ENCODE peak calls at places on chromosomes 7 and 10, in four cellular contexts. K, N, J and T are unnamed samples.

GRCh38 chr7:131219277-131220041 is 108.2 kb upstream of the MKLN1 start:
- DNase-seq in K (no peak), N (no peak), J (no peak), T (no peak)

GRCh38 chr7:23347682-23348180 is 48.6 kb downstream of the MALSU1 start:
- DNase-seq in K (peak), N (no peak), J (peak), T (peak)

GRCh38 chr10:29596826-29597225 is 37.9 kb downstream of the SVIL start:
- DNase-seq in K (no peak), N (no peak), J (no peak), T (no peak)

GRCh38 chr7:81887098-81887497 is 117.3 kb upstream of the HGF start:
- DNase-seq in K (no peak), N (no peak), J (no peak), T (no peak)

GRCh38 chr10:96402417-96403305 is 43.9 kb upstream of the OPALIN start:
- DNase-seq in K (no peak), N (no peak), J (no peak), T (no peak)

GRCh38 chr10:98323221-98324164 is 55.5 kb upstream of the LOXL4 start:
- DNase-seq in K (no peak), N (peak), J (no peak), T (peak)

GRCh38 chr7:155071916-155072315 is 1.8 kb downstream of the HTR5A start:
- DNase-seq in K (no peak), N (no peak), J (no peak), T (no peak)

GRCh38 chr10:50625663-50626062 is 1.9 kb upstream of the SGMS1 start:
- DNase-seq in K (no peak), N (no peak), J (no peak), T (peak)

GRCh38 chr7:39987641-39988347 is 37.7 kb downstream of the CDK13 start:
- DNase-seq in K (peak), N (no peak), J (no peak), T (no peak)

GRCh38 chr7:6284461-6285360 is 12.3 kb upstream of the CYTH3 start:
- DNase-seq in K (no peak), N (no peak), J (peak), T (no peak)

GRCh38 chr7:24574365-24574764 is 1.1 kb downstream of the PALS2 start:
- DNase-seq in K (peak), N (no peak), J (no peak), T (peak)

GRCh38 chr7:155293721-155294642 is 3.7 kb upstream of the INSIG1 start:
- DNase-seq in K (no peak), N (no peak), J (no peak), T (no peak)

GRCh38 chr10:61028861-61029361 is 84.9 kb upstream of the RHOBTB1 start:
- DNase-seq in K (no peak), N (peak), J (peak), T (peak)

GRCh38 chr10:88759366-88760101 is at the start of gene LIPN:
- DNase-seq in K (no peak), N (no peak), J (no peak), T (no peak)

GRCh38 chr7:155527664-155528063 is 18.7 kb downstream of the CNPY1 start:
- DNase-seq in K (no peak), N (no peak), J (no peak), T (no peak)

GRCh38 chr10:46309511-46310142 is 22.8 kb downstream of the ANTXRL start:
- DNase-seq in K (no peak), N (no peak), J (no peak), T (no peak)

GRCh38 chr10:3500408-3500856 is 284.6 kb downstream of the KLF6 start:
- DNase-seq in K (peak), N (peak), J (peak), T (peak)

GRCh38 chr7:116616555-116617059 is 55.4 kb upstream of the MET start:
- DNase-seq in K (no peak), N (no peak), J (peak), T (no peak)

GRCh38 chr10:50506861-50507573 is 116.7 kb downstream of the SGMS1 start:
- DNase-seq in K (peak), N (no peak), J (no peak), T (no peak)

GRCh38 chr7:110522751-110523200 is 568.2 kb upstream of the LRRN3 start:
- DNase-seq in K (no peak), N (no peak), J (no peak), T (no peak)

GRCh38 chr10:50395279-50395678 is 144.0 kb upstream of the ASAH2 start:
- DNase-seq in K (no peak), N (no peak), J (peak), T (peak)

GRCh38 chr7:39539816-39540215 is 26.4 kb upstream of the YAE1 start:
- DNase-seq in K (no peak), N (no peak), J (no peak), T (no peak)

GRCh38 chr7:26533163-26533562 is 241.5 kb downstream of the SNX10 start:
- DNase-seq in K (no peak), N (no peak), J (no peak), T (no peak)

GRCh38 chr10:114044251-114045070 is 795 bp downstream of the ADRB1 start:
- DNase-seq in K (no peak), N (no peak), J (no peak), T (no peak)

GRCh38 chr7:50206521-50207250 is 97.8 kb upstream of the IKZF1 start:
- DNase-seq in K (no peak), N (no peak), J (no peak), T (no peak)

GRCh38 chr7:77519672-77520071 is 17.4 kb upstream of the PTPN12 start:
- DNase-seq in K (no peak), N (no peak), J (no peak), T (no peak)

GRCh38 chr10:112622786-112623185 is 175.8 kb downstream of the VTI1A start:
- DNase-seq in K (no peak), N (no peak), J (no peak), T (no peak)

GRCh38 chr7:128408709-128409434 is 910 bp downstream of the IMPDH1 start:
- DNase-seq in K (no peak), N (no peak), J (no peak), T (no peak)

DNA sequence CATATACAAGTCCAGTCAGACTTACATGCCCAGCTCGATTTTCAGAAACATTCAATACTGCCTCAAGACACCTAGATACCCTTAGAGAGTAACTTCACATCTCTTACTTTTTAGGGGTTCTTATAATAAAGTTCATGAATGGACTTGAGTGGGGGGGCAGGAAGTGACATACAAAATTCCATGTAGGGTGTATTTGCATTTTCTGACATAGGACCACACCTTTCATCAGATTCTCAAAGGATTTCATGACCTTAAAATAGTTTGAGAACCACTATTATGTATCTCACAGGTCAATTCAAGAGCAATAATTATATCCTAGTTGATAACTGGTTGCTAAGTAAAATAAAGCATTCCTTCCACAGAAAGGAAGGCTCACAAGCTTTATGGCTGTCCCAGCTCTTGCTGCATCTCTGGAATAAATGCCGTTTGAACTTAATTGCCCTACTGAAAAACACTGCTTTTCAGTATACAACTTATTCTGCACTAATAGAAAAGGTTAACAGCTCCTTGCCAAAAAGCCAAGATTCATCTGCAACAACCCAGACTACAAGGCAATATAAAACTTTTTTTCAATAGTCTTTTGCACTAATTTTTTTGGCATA is 2.3 kb downstream of the P4HA1 start:
- DNase-seq in K (no peak), N (no peak), J (no peak), T (peak)
- H3K4me3 ChIP-seq in K (no peak), N (peak), J (peak), T (peak)

GRCh38 chr10:16950686-16951681 is 133.8 kb upstream of the RSU1 start:
- DNase-seq in K (peak), N (no peak), J (no peak), T (peak)
- H3K4me3 ChIP-seq in K (no peak), N (no peak), J (no peak), T (no peak)

DNA sequence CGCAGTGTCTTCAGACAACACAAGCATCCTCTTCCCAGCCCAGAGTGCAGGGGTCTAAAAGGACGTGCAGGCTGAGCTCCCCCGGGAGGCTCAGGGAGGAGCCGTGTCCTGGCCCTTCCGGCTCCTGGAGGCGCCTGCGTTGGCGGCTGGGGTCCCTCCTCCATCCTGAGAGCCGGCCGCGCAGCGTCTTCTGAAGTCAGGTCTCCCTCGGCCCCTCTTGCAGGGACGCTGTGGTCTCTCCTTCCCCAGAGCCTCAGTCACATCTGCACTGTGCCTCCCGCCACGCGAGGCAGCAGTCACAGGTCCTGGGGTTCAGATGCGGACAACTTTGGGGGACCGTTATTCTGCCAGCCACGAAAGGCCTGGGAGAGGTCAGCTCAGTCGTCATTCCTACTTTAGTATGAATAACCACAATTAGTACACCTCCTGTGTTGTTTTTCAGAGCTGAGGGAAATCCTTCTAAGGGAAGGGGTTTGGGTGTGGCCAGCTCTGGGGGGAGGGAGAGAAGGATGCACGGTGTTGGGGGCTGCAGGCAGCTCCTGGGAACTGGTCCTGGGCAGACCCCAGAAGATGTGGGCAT is 41.2 kb downstream of the FAM20C start:
- DNase-seq in K (no peak), N (no peak), J (no peak), T (peak)
- H3K4me3 ChIP-seq in K (no peak), N (no peak), J (no peak), T (no peak)

GRCh38 chr10:7305053-7305452 is 105.8 kb downstream of the SFMBT2 start:
- DNase-seq in K (no peak), N (no peak), J (no peak), T (no peak)

GRCh38 chr10:7302393-7303054 is 108.3 kb downstream of the SFMBT2 start:
- DNase-seq in K (no peak), N (no peak), J (no peak), T (peak)

GRCh38 chr10:7306147-7306546 is 104.7 kb downstream of the SFMBT2 start:
- DNase-seq in K (peak), N (no peak), J (no peak), T (no peak)

GRCh38 chr10:7303067-7303629 is 107.7 kb downstream of the SFMBT2 start:
- DNase-seq in K (no peak), N (no peak), J (no peak), T (no peak)

DNA sequence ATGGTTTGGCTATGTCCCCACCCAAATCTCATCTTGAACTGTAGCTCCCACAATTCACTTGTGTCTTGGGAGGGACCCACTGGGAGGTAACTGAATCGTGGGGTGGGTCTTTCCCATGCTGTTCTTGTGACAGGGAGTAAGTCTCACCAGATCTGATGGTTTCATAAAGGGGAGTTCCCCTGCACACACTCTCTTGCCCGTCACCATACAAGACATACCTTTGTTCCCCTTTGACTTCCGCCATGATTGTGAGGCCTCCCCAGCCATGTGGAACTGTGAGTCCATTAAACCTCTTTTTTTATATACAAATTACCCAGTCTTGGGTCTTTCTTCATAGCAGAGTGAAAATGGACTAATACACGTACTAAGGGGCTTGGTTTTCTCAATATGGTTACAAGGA is 106.7 kb downstream of the SFMBT2 start:
- DNase-seq in K (no peak), N (no peak), J (no peak), T (no peak)
- H3K4me3 ChIP-seq in K (no peak), N (no peak), J (no peak), T (no peak)